ENCODE peak calls at places on chromosomes 16 and 17, in seven cellular contexts. C is GM23338; S is CD8-positive, alpha-beta T cell; U is brain microvascular endothelial cell; M is neural progenitor cell; G is AG04450; X is testis. V is an unnamed sample.

GRCh38 chr17:75752405-75753192 is 12.4 kb downstream of the GALK1 start:
- DNase-seq in C (no peak), S (no peak), U (no peak), M (no peak), G (no peak), X (no peak), V (no peak)

GRCh38 chr17:35795007-35795870 is at the start of gene MMP28:
- DNase-seq in C (peak; percentile 69), S (peak; percentile 67), U (no peak), M (peak; percentile 78), G (no peak), X (peak; percentile 42), V (peak; percentile 76)

GRCh38 chr17:2385240-2386202 is 15.3 kb downstream of the MNT start:
- DNase-seq in C (peak; percentile 38), S (no peak), U (no peak), M (no peak), G (no peak), X (no peak), V (no peak)

GRCh38 chr17:74670329-74670728 is 42.4 kb downstream of the CD300LF start:
- DNase-seq in C (no peak), S (no peak), U (no peak), M (no peak), G (no peak), X (no peak), V (no peak)

GRCh38 chr16:77842468-77842867 is 54.1 kb downstream of the VAT1L start:
- DNase-seq in C (no peak), S (no peak), U (no peak), M (no peak), G (no peak), X (no peak), V (no peak)

GRCh38 chr17:65868881-65869280 is 307.4 kb upstream of the AXIN2 start:
- DNase-seq in C (no peak), S (no peak), U (no peak), M (no peak), G (no peak), X (no peak), V (no peak)

GRCh38 chr17:29709861-29710849 is 87.4 kb upstream of the CORO6 start:
- DNase-seq in C (no peak), S (no peak), U (no peak), M (no peak), G (no peak), X (no peak), V (no peak)

GRCh38 chr16:72203401-72203800 is 31.4 kb upstream of the PMFBP1 start:
- DNase-seq in C (no peak), S (no peak), U (peak; percentile 28), M (no peak), G (no peak), X (peak; percentile 22), V (peak; percentile 11)

GRCh38 chr16:29664133-29664912 is 1.3 kb downstream of the SPN start:
- DNase-seq in C (no peak), S (peak; percentile 62), U (no peak), M (peak; percentile 47), G (no peak), X (no peak), V (no peak)
- TF ChIP-seq CTCF in C (no peak), S (no peak), U (no peak), M (no peak), G (no peak), X (no peak), V (no peak)

GRCh38 chr17:72474243-72474642 is 353.4 kb downstream of the SOX9 start:
- DNase-seq in C (no peak), S (no peak), U (no peak), M (no peak), G (no peak), X (no peak), V (no peak)

GRCh38 chr17:72472116-72472515 is 351.3 kb downstream of the SOX9 start:
- DNase-seq in C (no peak), S (no peak), U (no peak), M (no peak), G (no peak), X (no peak), V (no peak)

GRCh38 chr17:72470338-72471133 is 349.7 kb downstream of the SOX9 start:
- DNase-seq in C (no peak), S (no peak), U (no peak), M (no peak), G (no peak), X (no peak), V (no peak)

GRCh38 chr17:72467841-72468653 is 347.2 kb downstream of the SOX9 start:
- DNase-seq in C (peak; percentile 50), S (no peak), U (no peak), M (peak; percentile 64), G (no peak), X (peak; percentile 31), V (peak; percentile 76)

DNA sequence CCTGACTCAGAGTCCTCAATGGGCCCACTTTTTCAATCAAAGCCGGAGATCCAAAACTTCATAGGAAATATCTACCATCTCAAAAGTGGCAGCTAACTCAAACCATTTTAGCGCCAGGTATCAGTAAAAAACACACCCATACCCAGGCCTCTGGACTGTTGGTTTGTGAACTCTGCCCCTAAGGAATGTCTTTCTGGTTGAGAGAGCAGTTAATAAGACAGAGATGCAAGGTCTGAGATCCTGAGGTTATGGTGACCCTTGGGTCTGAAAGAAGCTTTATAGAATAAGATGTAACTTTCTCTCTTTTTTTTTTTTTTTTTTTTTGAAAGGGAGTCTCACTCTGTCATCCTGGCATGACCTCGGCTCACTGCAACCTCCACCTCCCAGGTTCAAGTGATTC is 350.5 kb downstream of the SOX9 start:
- DNase-seq in C (no peak), S (no peak), U (no peak), M (no peak), G (no peak), X (no peak), V (no peak)
- H3K27ac ChIP-seq in C (no peak overlapping the region), S (no peak overlapping the region), U (no peak overlapping the region), M (no peak overlapping the region), G (no peak overlapping the region), X (no peak overlapping the region), V (no peak overlapping the region)

DNA sequence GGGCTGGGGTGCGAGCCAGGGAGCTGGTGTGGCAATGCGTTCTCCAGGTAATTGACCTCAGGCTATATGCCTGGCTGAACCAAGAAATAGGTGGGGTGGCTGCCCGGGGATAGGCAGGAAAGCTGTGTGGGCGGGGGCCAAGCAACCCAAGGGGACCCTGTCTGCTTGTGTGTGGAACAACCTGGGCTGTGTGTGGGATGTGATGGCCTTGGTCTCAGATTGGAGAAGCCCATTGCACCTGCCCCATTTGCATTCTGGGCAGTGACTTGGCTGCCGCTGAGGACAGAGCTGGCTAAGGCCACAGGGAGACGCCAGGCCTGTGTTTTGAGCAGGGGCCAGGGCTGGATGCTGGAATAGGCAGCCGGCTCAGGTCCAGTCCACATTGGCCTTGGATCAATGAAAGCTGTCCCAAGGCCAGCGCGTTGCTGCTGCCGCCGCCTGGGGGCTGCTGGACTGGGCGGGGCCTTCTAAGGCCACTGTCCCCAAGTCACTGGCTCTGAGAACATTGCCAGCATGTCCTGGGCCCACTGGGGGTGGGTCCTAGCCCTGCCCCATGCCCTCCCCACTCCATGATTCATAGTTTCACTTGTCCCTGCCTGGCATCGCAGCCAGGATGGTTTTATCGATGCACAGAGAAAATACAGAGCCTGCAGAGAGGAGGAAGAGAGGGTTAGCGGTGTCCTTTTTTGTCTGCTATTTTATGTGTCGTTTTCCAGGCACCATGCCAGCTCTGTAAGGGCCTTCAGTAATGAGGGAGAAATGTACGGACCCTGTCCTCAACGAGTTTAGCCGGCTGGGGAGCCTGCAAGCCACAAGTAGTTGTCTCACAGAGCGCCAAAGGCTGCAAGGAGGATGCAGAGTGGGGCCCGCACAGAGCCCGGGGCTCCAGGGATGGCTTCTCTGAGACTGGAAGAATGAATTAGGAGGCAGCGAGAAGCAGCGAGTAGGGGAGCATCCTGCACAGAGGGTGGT is 43.9 kb downstream of the NKD1 start:
- DNase-seq in C (peak; percentile 28), S (no peak), U (no peak), M (no peak), G (no peak), X (peak; percentile 77), V (no peak)
- TF ChIP-seq CTCF in C (no peak), S (no peak), U (no peak), M (no peak), G (no peak), X (no peak), V (no peak)

GRCh38 chr16:66609139-66609510 is 4.6 kb downstream of the CMTM3 start:
- DNase-seq in C (no peak), S (no peak), U (no peak), M (no peak), G (no peak), X (no peak), V (no peak)
- H3K27ac ChIP-seq in C (peak overlapping the region; percentile 66), S (no peak overlapping the region), U (no peak overlapping the region), M (no peak overlapping the region), G (peak overlapping the region; percentile 57), X (peak overlapping the region; percentile 60), V (peak overlapping the region; percentile 88)

GRCh38 chr17:39636927-39637736 is at the start of gene STARD3:
- DNase-seq in C (peak; percentile 95), S (peak; percentile 92), U (peak; percentile 75), M (peak; percentile 96), G (peak; percentile 44), X (peak; percentile 95), V (peak; percentile 84)
- TF ChIP-seq CTCF in C (peak; percentile 17), S (no peak), U (peak; percentile 2), M (peak; percentile 19), G (peak; percentile 17), X (no peak), V (no peak)

V was measured in RWPE1.